ENCODE peak calls at places on chromosomes 12 and 14, in six cellular contexts. Q is bronchial epithelial cell, T is fibroblast of lung, W is tibial artery, V is heart left ventricle, C is epithelial cell of esophagus. U is an unnamed sample.

GRCh38 chr14:67943947-67944346 is 124.4 kb downstream of the RAD51B start:
- DNase-seq in Q (peak), T (peak), W (peak), V (peak), C (peak), U (peak)

GRCh38 chr14:99327458-99328250 is 55.7 kb upstream of the BCL11B start:
- DNase-seq in Q (peak), T (no peak), W (no peak), V (no peak), C (peak), U (peak)

GRCh38 chr12:7571253-7571652 is 67.7 kb upstream of the CD163 start:
- DNase-seq in Q (no peak), T (no peak), W (peak), V (peak), C (no peak), U (no peak)

GRCh38 chr14:65167072-65167645 is 64.8 kb upstream of the MAX start:
- DNase-seq in Q (no peak), T (no peak), W (no peak), V (no peak), C (no peak), U (peak)

GRCh38 chr14:75170797-75171196 is 5.6 kb downstream of the TMED10 start:
- DNase-seq in Q (no peak), T (no peak), W (no peak), V (no peak), C (no peak), U (no peak)

GRCh38 chr14:104650057-104650980 is 39.1 kb upstream of the INF2 start:
- DNase-seq in Q (peak), T (peak), W (peak), V (peak), C (peak), U (peak)

GRCh38 chr14:91374287-91374880 is 43.2 kb downstream of the CCDC88C start:
- DNase-seq in Q (no peak), T (no peak), W (no peak), V (no peak), C (no peak), U (no peak)

GRCh38 chr12:108414021-108414420 is 74.9 kb upstream of the CMKLR1 start:
- DNase-seq in Q (peak), T (no peak), W (no peak), V (no peak), C (peak), U (peak)

GRCh38 chr12:47124451-47124850 is 44.7 kb upstream of the AMIGO2 start:
- DNase-seq in Q (peak), T (peak), W (no peak), V (no peak), C (peak), U (peak)

GRCh38 chr12:106133136-106134087 is 5.3 kb downstream of the NUAK1 start:
- DNase-seq in Q (peak), T (no peak), W (no peak), V (no peak), C (peak), U (no peak)

GRCh38 chr14:22200977-22201605 is 387.9 kb downstream of the DAD1 start:
- DNase-seq in Q (peak), T (peak), W (no peak), V (no peak), C (peak), U (peak)

GRCh38 chr14:75860561-75861160 is 121.1 kb downstream of the TGFB3 start:
- DNase-seq in Q (no peak), T (no peak), W (no peak), V (no peak), C (no peak), U (no peak)

GRCh38 chr12:23757541-23757962 is 191.9 kb downstream of the SOX5 start:
- DNase-seq in Q (no peak), T (no peak), W (no peak), V (no peak), C (no peak), U (no peak)

GRCh38 chr12:5003025-5003666 is 40.5 kb upstream of the KCNA5 start:
- DNase-seq in Q (peak), T (peak), W (peak), V (peak), C (peak), U (peak)

GRCh38 chr12:27336254-27336653 is 3.6 kb downstream of the BMAL2 start:
- DNase-seq in Q (peak), T (no peak), W (no peak), V (no peak), C (peak), U (peak)

DNA sequence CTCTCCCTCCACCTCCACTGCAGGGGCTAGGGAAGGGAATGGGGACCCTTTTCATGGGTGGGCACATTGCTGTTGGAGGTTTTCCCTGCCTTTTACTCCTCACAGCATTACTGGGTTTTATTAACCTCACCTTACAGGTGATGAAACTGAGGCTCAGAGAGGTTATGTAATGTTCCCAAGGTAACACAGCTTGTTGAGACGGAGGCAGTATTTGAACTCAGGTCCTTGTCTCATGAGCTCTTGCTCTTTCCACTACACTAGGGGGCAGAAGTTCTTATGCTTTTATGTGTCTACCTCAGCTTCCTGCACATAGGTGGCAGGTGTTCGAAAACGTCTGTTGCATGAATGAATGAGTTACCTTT is 11.7 kb downstream of the CISTR start:
- DNase-seq in Q (no peak), T (no peak), W (no peak), V (no peak), C (no peak), U (no peak)
- TF ChIP-seq CTCF in Q (no peak), T (no peak), W (no peak), V (no peak), C (no peak), U (no peak)

GRCh38 chr12:113152835-113153814 is 3.6 kb downstream of the CFAP73 start:
- DNase-seq in Q (peak), T (peak), W (peak), V (peak), C (peak), U (peak)
- TF ChIP-seq CTCF in Q (peak), T (peak), W (peak), V (peak), C (peak), U (peak)

GRCh38 chr14:102930138-102930752 is 7.8 kb downstream of the AMN start:
- DNase-seq in Q (no peak), T (no peak), W (no peak), V (no peak), C (no peak), U (no peak)
- TF ChIP-seq CTCF in Q (no peak), T (no peak), W (no peak), V (no peak), C (no peak), U (no peak)

DNA sequence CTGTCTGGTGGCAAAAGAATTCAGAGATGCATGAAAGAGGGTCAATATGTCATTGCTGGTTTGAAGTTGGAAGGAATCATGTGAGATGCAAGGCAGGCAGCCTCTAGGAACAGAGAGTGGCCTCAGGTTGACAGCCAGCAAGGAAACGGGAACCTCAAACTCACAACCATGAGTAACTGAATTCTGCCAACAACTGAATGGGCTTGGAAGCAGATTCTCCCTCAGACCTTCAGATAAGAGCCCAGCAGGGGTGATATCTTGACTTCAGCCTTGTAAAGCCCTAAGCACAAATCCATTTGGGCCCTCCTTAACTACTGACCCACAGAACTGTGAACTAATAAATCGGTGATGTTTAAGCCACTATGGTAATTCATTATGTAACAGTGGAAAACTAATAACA is 35.8 kb downstream of the USP15 start:
- DNase-seq in Q (no peak), T (no peak), W (no peak), V (no peak), C (no peak), U (no peak)
- TF ChIP-seq CTCF in Q (no peak), T (no peak), W (no peak), V (no peak), C (no peak), U (no peak)

DNA sequence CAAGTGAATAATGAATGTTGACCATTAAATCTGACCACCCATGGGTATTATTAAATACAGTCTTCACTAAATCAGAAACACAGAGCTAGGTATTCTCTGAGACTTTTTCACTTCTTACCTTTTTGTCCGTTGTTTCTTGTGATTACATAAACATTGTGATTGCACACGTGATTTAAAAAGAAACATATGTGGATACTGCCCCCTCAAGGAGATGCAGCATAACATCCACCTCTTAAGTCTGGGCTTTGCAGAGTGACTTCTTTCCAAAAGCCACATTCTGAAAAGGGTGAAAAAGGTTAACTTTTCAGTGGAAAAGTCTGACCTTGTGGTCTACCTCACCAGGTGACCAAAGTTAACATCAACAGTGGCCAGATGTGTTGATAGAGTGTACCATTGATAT is 185.5 kb upstream of the FAR2 start:
- DNase-seq in Q (peak), T (peak), W (no peak), V (no peak), C (peak), U (peak)
- TF ChIP-seq CTCF in Q (peak), T (peak), W (no peak), V (no peak), C (peak), U (peak)

DNA sequence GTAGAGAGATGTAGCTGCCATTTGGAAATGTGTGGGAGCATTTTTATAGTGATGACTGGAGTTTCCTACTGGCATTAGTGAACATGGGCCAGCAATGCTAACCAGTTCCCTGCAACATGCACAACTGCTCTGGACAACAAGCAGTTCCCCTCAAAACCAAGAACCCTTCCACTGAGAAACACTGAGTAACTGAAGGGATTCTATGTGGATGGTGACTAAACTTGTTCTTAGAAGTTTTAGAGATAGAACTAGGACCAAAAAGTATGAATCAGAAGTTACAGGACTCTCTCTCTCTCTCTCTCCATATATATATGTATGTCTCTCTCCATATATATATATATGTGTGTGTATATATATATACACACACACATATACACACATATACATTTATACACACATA is 7.9 kb downstream of the SERPINA10 start:
- DNase-seq in Q (no peak), T (no peak), W (no peak), V (no peak), C (no peak), U (no peak)
- TF ChIP-seq CTCF in Q (no peak), T (no peak), W (no peak), V (no peak), C (no peak), U (no peak)

DNA sequence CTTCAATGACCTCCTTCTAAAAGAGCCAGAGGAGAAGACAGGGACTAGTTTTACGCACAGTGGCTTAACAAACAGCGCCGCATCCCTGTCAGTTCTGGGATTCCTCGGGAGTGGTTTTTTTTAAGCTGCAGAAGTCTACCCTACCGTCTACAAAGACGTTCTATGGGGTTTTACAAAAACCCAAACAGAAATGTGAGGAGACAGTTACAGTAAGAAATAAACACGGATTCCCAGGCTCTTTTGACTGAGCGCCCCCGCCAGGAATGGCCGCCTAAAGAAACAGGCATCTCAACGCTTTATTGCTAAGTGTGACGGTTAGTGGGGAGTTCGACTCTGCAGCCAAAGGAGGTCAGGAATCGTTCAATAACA is 484 bp downstream of the ALKBH1 start:
- DNase-seq in Q (peak), T (peak), W (no peak), V (no peak), C (peak), U (peak)
- TF ChIP-seq CTCF in Q (peak), T (peak), W (no peak), V (no peak), C (peak), U (peak)

DNA sequence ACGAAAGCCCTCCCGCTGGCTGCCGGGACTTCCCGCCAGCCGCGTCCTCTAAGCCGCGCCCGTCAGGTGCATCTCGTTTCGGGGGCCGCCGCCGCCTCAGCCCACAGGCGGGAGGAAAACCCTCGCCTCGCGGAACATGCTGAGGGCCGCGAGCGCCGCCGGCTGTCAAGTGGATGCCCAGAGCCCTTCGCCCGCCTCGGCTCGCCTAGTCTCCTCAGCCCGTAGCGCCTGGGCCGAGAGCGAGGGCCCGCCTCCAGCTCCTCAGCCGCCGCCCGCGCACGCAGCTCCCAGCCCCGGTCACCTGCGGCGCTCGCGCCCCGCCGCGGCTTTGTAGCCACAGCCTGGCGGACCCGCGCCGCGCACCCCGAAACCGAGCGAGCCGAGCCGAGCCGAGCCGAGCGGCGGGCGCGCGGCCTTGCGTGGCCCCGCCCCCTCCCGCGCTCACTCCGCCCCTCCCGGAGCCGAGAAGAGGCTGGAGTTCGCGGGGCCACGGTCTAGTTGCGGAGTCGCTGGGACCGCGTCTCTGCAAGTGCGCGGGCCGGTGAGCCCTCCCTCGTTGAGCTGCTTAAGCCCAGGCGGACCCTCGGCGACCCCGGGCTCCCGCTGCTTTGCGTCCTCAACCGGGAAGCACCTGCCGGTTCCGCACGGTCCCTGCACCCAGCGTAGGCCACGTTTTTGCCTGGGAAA is at the start of gene EML5:
- DNase-seq in Q (peak), T (peak), W (peak), V (peak), C (peak), U (peak)
- TF ChIP-seq CTCF in Q (peak), T (no peak), W (peak), V (no peak), C (peak), U (peak)

DNA sequence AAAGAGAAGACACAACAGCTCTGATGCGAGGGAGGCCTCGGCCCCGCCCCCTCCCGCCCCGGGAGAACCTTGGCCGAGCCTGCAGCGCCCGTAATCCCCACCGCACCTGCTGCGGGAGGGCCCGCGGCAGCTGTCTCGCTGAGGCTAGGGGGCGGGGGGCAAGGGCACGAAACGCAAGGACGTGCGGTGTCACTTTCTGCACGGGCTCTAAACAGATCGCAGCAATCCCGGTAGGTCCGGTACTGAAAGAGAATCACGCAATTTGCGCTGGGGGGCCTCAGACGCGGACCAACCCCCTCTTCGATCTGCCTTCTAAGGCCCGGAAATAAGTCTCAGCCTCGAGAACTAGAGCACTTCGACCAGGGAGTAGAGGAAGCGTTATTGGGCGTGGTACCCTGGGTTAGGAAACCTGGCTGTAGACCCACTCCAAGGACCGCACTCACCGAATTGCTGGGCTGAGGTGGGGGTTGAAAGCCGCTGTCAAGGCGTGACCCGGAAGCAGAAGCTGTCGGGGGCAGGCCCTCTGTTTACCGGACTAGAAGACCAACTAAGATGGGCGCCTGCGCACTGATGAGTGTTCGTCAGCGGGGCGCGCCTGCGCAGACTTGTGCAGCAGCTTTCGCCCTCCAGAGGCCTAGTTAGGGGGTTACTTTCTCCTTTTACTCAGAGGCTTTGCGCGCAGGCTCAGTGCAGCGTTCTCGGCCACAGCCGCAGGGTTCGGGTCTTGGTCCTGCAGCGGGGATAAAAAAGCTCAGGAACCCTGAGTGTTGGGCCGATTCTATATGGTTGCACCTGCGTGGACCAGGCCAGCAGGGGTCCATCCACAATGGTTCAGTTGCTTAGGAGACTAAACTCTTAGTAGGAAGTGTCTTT is at the start of gene ASB8:
- DNase-seq in Q (peak), T (peak), W (peak), V (peak), C (peak), U (peak)
- TF ChIP-seq CTCF in Q (peak), T (no peak), W (peak), V (peak), C (peak), U (peak)

GRCh38 chr14:50311974-50312733 is at the start of the genes DMAC2L and L2HGDH:
- DNase-seq in Q (peak), T (peak), W (peak), V (peak), C (peak), U (peak)
- TF ChIP-seq CTCF in Q (no peak), T (no peak), W (no peak), V (peak), C (no peak), U (no peak)